ENCODE peak calls at places on chromosome 2, in five cellular contexts. V is astrocyte of the cerebellum, R is mucosa of descending colon, E is endothelial cell, B is Calu3. J is an unnamed sample.

GRCh38 chr2:128086244-128086643 is 4.8 kb upstream of the UGGT1 start:
- DNase-seq in V (no peak), R (no peak), E (no peak), B (no peak), J (no peak)

GRCh38 chr2:44656460-44656859 is 285.0 kb upstream of the SIX3 start:
- DNase-seq in E (no peak), R (no peak), B (no peak), V (no peak), J (no peak)

GRCh38 chr2:194697439-194697838 is 959.6 kb upstream of the SLC39A10 start:
- DNase-seq in B (no peak), E (no peak), V (no peak), R (no peak), J (no peak)

GRCh38 chr2:2573658-2574293 is 242.7 kb upstream of the MYT1L start:
- DNase-seq in V (no peak), R (no peak), B (no peak), E (no peak), J (no peak)

GRCh38 chr2:130963058-130963848 is 126.5 kb downstream of the ARHGEF4 start:
- DNase-seq in V (no peak), E (no peak), R (no peak), B (no peak), J (no peak)

GRCh38 chr2:129910446-129911362 is 68.8 kb upstream of the RAB6C start:
- DNase-seq in B (no peak), R (no peak), E (no peak), V (no peak), J (no peak)

GRCh38 chr2:45654250-45654649 is 2.8 kb downstream of the PRKCE start:
- DNase-seq in R (no peak), V (no peak), E (no peak), B (no peak), J (no peak)

GRCh38 chr2:99881901-99882591 is 260.3 kb downstream of the AFF3 start:
- DNase-seq in R (no peak), V (no peak), E (no peak), B (no peak), J (no peak)

GRCh38 chr2:32865399-32866068 is 81.2 kb upstream of the LTBP1 start:
- DNase-seq in E (no peak), V (peak), R (no peak), B (peak), J (no peak)

GRCh38 chr2:137910641-137911040 is 53.6 kb upstream of the HNMT start:
- DNase-seq in V (no peak), E (no peak), B (no peak), R (no peak), J (peak)

GRCh38 chr2:152071077-152071476 is 27.8 kb downstream of the CACNB4 start:
- DNase-seq in E (no peak), B (no peak), V (no peak), R (no peak), J (no peak)
- TF ChIP-seq CTCF in E (no peak), B (no peak), V (no peak), R (no peak), J (no peak)

DNA sequence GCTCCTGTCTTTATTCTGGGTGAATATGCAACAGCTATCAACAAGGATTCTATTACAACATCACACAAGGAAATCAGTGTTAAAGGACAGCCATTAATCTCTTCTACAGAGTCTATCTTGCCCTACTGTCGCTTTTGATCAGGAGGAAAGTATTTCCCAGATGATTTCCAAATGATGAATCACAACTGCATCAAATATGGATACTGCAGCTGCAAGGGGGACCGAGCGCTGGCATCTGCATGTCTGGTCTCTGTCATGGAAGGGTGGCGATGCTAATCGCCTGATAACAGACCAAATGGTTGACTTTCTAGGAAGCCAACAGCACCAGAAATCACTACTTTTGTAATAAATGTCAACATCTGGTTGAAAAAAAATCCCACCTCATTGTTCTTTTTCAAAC is 21.2 kb upstream of the OR6B3 start:
- DNase-seq in E (no peak), B (no peak), R (no peak), V (no peak), J (no peak)
- TF ChIP-seq CTCF in E (no peak), B (no peak), R (no peak), V (no peak), J (no peak)

GRCh38 chr2:201964631-201965206 is 68.9 kb upstream of the FZD7 start:
- DNase-seq in V (peak), E (no peak), R (no peak), B (no peak), J (no peak)

GRCh38 chr2:201966691-201967388 is 66.8 kb upstream of the FZD7 start:
- DNase-seq in R (no peak), E (no peak), B (peak), V (no peak), J (no peak)

GRCh38 chr2:201964011-201964410 is 69.6 kb upstream of the FZD7 start:
- DNase-seq in R (no peak), V (no peak), B (no peak), E (no peak), J (no peak)

GRCh38 chr2:201968045-201968444 is 65.6 kb upstream of the FZD7 start:
- DNase-seq in B (no peak), V (no peak), R (no peak), E (no peak), J (no peak)

GRCh38 chr2:201965550-201965949 is 68.1 kb upstream of the FZD7 start:
- DNase-seq in R (no peak), B (no peak), E (no peak), V (no peak), J (no peak)
- TF ChIP-seq CTCF in R (no peak), B (no peak), E (no peak), V (no peak), J (no peak)

DNA sequence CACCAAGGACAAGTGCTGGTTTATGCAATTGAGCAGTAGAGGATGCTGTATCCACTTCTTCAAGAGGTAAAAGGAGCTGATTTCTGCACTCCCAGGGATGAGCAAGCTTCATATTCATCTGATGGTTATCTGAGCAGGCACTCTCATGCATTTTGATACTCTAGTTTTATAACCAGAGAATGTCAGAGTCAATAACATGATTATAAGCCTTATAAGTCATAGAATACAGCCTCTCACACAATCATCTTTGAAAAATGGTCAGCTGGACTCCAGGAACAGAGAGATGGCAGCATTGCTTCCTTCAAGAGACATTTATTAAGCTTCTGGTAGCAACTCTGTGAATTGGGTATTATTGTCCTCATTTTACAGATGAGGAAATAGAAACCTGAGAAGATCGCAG is 167.1 kb downstream of the SLC8A1 start:
- DNase-seq in V (no peak), R (no peak), E (no peak), B (no peak), J (no peak)
- TF ChIP-seq CTCF in V (no peak), R (no peak), E (no peak), B (no peak), J (no peak)

GRCh38 chr2:42924436-42924897 is 132.1 kb upstream of the HAAO start:
- DNase-seq in B (no peak), V (no peak), R (no peak), E (no peak), J (no peak)

GRCh38 chr2:42922293-42922692 is 129.9 kb upstream of the HAAO start:
- DNase-seq in V (no peak), R (no peak), E (no peak), B (no peak), J (no peak)

GRCh38 chr2:42925742-42926437 is 133.5 kb upstream of the HAAO start:
- DNase-seq in R (peak), B (no peak), E (no peak), V (no peak), J (no peak)

GRCh38 chr2:42922790-42923631 is 130.6 kb upstream of the HAAO start:
- DNase-seq in B (no peak), E (no peak), R (no peak), V (no peak), J (no peak)

DNA sequence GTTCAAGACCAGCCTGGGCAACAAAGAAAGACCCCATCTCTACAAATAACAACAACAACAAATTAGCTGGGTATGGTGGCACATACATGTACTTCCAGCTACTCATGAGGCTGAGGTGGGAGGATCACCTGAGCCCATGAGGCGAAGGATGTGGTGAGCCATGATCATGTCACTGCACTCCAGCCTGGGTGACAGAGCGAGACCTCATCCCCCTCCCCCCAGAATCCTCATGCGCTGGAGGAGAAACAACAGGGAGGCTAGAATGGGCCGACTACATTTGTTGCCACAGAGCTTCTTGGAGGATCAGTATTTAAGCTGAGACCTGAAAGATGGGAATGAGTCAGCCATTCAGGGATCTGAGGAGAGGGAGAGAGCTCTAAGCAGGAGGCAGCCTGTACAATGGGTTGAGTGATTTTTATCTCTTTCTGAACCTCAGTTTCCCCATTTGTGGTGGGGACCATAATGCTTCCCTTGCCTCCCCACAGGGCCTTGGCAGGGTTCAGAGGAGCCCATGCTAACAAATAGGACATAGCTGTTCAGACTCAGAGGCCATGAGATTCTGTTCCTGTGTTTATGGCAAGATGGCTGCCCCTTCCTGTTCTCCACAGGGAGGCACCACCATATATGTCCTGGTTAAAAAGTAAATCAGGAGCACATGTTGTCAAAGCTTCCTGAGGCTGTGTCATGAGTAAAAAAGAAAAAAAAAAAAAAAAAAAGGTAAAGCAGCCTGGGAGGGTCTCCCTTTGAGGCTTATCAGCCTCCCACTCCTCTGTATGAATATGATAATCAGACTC is 131.4 kb upstream of the HAAO start:
- DNase-seq in R (no peak), B (no peak), V (no peak), E (no peak), J (no peak)
- TF ChIP-seq CTCF in R (no peak), B (no peak), V (no peak), E (no peak), J (no peak)

GRCh38 chr2:192574552-192574951 is 379.8 kb upstream of the TMEFF2 start:
- DNase-seq in E (no peak), B (no peak), R (no peak), V (no peak), J (no peak)
- TF ChIP-seq CTCF in E (no peak), B (no peak), R (no peak), V (no peak), J (no peak)

GRCh38 chr2:3868012-3868411 is 164.6 kb downstream of the DCDC2C start:
- DNase-seq in E (no peak), R (no peak), V (no peak), B (no peak), J (no peak)
- TF ChIP-seq CTCF in E (no peak), R (no peak), V (no peak), B (no peak), J (no peak)

DNA sequence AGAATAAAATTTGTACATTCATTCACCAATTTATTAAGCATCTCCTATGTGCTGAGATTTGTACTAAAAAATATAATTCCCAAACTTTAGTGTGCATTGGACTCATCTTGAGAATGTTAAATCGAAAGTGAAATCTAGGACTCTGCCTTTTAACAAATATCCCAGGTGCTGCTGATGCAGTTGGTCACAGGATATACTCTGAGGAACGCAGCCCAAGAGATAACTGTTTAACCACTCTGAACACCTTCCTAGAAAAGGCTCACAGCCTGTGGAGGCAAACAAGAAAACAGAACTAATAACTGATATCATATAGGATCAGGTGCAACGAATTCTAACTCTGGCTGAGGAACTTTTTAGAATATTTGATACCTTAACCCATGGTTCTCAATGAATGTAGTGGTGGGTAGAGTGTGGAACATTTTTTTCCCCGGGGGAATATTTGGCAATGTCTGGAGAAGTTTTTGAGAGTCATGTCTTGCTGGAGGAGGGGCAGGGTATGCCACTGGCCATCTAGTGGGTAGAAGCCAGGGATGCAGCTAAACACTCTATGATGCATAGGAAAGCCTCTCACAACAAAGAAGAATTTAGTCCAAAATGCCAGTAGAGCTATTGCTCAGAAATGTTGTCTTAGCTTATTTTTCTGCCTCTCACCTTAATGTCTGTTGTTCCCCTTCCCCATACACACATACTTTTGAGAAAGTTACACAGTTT is 96.5 kb downstream of the EHBP1 start:
- DNase-seq in V (no peak), B (no peak), E (no peak), R (no peak), J (no peak)
- TF ChIP-seq CTCF in V (peak), B (no peak), E (no peak), R (no peak), J (no peak)

DNA sequence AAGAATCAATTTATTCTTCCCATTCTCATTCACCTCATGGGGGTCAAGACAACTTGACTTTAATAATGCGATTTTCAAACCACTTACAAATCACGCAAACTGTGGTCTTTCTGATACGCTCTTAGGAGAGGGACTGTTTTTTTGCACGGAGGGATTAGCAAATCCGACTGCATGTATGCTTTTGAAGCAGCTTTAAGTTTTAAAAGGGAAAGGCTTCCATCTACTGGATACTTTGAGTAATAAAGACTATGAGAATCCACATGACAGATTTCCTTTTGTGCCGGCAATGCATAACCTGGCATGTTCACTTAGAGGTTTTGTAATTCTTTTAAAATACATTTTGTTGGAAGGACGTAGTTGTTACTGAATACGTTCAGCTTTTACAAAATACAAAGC is 322.9 kb upstream of the KCNJ3 start:
- DNase-seq in B (peak), R (no peak), E (no peak), V (peak), J (no peak)
- TF ChIP-seq CTCF in B (peak), R (no peak), E (peak), V (peak), J (peak)